ENCODE peak calls at places on chromosome 1, in seven cellular contexts. One of them, this sample, is unnamed.

GRCh38 chr1:234272656-234273312 is 100.5 kb upstream of the COA6 start:
- DNase-seq in left cardiac atrium: no peak
- DNase-seq in ovary: no peak
- DNase-seq in right atrium auricular region: no peak
- DNase-seq in cerebellum: no peak
- DNase-seq in GM06990: no peak
- DNase-seq in naive thymus-derived CD4-positive, alpha-beta T cell: no peak
- DNase-seq in this sample: no peak

GRCh38 chr1:200037904-200038644 is 10.6 kb downstream of the NR5A2 start:
- DNase-seq in left cardiac atrium: no peak
- DNase-seq in ovary: no peak
- DNase-seq in right atrium auricular region: no peak
- DNase-seq in cerebellum: no peak
- DNase-seq in GM06990: no peak
- DNase-seq in naive thymus-derived CD4-positive, alpha-beta T cell: no peak
- DNase-seq in this sample: no peak

GRCh38 chr1:214548988-214549387 is 2.4 kb downstream of the PTPN14 start:
- DNase-seq in left cardiac atrium: peak; percentile 62
- DNase-seq in ovary: peak; percentile 53
- DNase-seq in right atrium auricular region: peak; percentile 79
- DNase-seq in cerebellum: no peak
- DNase-seq in GM06990: no peak
- DNase-seq in naive thymus-derived CD4-positive, alpha-beta T cell: no peak
- DNase-seq in this sample: peak; percentile 71

GRCh38 chr1:232578681-232579195 is 51.2 kb downstream of the SIPA1L2 start:
- DNase-seq in left cardiac atrium: no peak
- DNase-seq in ovary: no peak
- DNase-seq in right atrium auricular region: no peak
- DNase-seq in cerebellum: no peak
- DNase-seq in GM06990: no peak
- DNase-seq in naive thymus-derived CD4-positive, alpha-beta T cell: no peak
- DNase-seq in this sample: no peak

GRCh38 chr1:59967141-59967697 is 40.6 kb upstream of the CYP2J2 start:
- DNase-seq in left cardiac atrium: no peak
- DNase-seq in ovary: no peak
- DNase-seq in right atrium auricular region: no peak
- DNase-seq in cerebellum: no peak
- DNase-seq in GM06990: no peak
- DNase-seq in naive thymus-derived CD4-positive, alpha-beta T cell: no peak
- DNase-seq in this sample: no peak

GRCh38 chr1:36580524-36580923 is 97.8 kb upstream of the CSF3R start:
- DNase-seq in left cardiac atrium: no peak
- DNase-seq in ovary: no peak
- DNase-seq in right atrium auricular region: no peak
- DNase-seq in cerebellum: no peak
- DNase-seq in GM06990: no peak
- DNase-seq in naive thymus-derived CD4-positive, alpha-beta T cell: no peak
- DNase-seq in this sample: no peak

GRCh38 chr1:102498929-102499328 is 502.2 kb upstream of the OLFM3 start:
- DNase-seq in left cardiac atrium: no peak
- DNase-seq in ovary: no peak
- DNase-seq in right atrium auricular region: no peak
- DNase-seq in cerebellum: no peak
- DNase-seq in GM06990: no peak
- DNase-seq in naive thymus-derived CD4-positive, alpha-beta T cell: no peak
- DNase-seq in this sample: no peak

GRCh38 chr1:39190096-39190495 is 14.4 kb upstream of the MACF1 start:
- DNase-seq in left cardiac atrium: no peak
- DNase-seq in ovary: no peak
- DNase-seq in right atrium auricular region: no peak
- DNase-seq in cerebellum: no peak
- DNase-seq in GM06990: no peak
- DNase-seq in naive thymus-derived CD4-positive, alpha-beta T cell: no peak
- DNase-seq in this sample: no peak

GRCh38 chr1:184208622-184209021 is 157.1 kb downstream of the TSEN15 start:
- DNase-seq in left cardiac atrium: no peak
- DNase-seq in ovary: no peak
- DNase-seq in right atrium auricular region: no peak
- DNase-seq in cerebellum: no peak
- DNase-seq in GM06990: no peak
- DNase-seq in naive thymus-derived CD4-positive, alpha-beta T cell: no peak
- DNase-seq in this sample: no peak

GRCh38 chr1:22472596-22472995 is 20.9 kb downstream of the ZBTB40 start:
- DNase-seq in left cardiac atrium: no peak
- DNase-seq in ovary: no peak
- DNase-seq in right atrium auricular region: no peak
- DNase-seq in cerebellum: peak; percentile 59
- DNase-seq in GM06990: no peak
- DNase-seq in naive thymus-derived CD4-positive, alpha-beta T cell: no peak
- DNase-seq in this sample: no peak

GRCh38 chr1:183987593-183988318 is 49.8 kb downstream of the COLGALT2 start:
- DNase-seq in left cardiac atrium: no peak
- DNase-seq in ovary: no peak
- DNase-seq in right atrium auricular region: no peak
- DNase-seq in cerebellum: no peak
- DNase-seq in GM06990: no peak
- DNase-seq in naive thymus-derived CD4-positive, alpha-beta T cell: no peak
- DNase-seq in this sample: no peak

GRCh38 chr1:99731384-99731783 is 35.1 kb downstream of the FRRS1 start:
- DNase-seq in left cardiac atrium: no peak
- DNase-seq in ovary: no peak
- DNase-seq in right atrium auricular region: no peak
- DNase-seq in cerebellum: no peak
- DNase-seq in GM06990: no peak
- DNase-seq in naive thymus-derived CD4-positive, alpha-beta T cell: no peak
- DNase-seq in this sample: peak; percentile 21

GRCh38 chr1:93253471-93253870 is 72.9 kb downstream of the CCDC18 start:
- DNase-seq in left cardiac atrium: no peak
- DNase-seq in ovary: no peak
- DNase-seq in right atrium auricular region: no peak
- DNase-seq in cerebellum: no peak
- DNase-seq in GM06990: no peak
- DNase-seq in naive thymus-derived CD4-positive, alpha-beta T cell: no peak
- DNase-seq in this sample: no peak

GRCh38 chr1:33382651-33383415 is 48.1 kb downstream of the PHC2 start:
- DNase-seq in left cardiac atrium: peak; percentile 59
- DNase-seq in ovary: no peak
- DNase-seq in right atrium auricular region: no peak
- DNase-seq in cerebellum: no peak
- DNase-seq in GM06990: no peak
- DNase-seq in naive thymus-derived CD4-positive, alpha-beta T cell: no peak
- DNase-seq in this sample: no peak

GRCh38 chr1:233064988-233065387 is 114.6 kb downstream of the NTPCR start:
- DNase-seq in left cardiac atrium: no peak
- DNase-seq in ovary: no peak
- DNase-seq in right atrium auricular region: no peak
- DNase-seq in cerebellum: no peak
- DNase-seq in GM06990: no peak
- DNase-seq in naive thymus-derived CD4-positive, alpha-beta T cell: no peak
- DNase-seq in this sample: no peak

GRCh38 chr1:57474097-57474750 is 50.4 kb upstream of the DAB1 start:
- DNase-seq in left cardiac atrium: no peak
- DNase-seq in ovary: no peak
- DNase-seq in right atrium auricular region: no peak
- DNase-seq in cerebellum: no peak
- DNase-seq in GM06990: no peak
- DNase-seq in naive thymus-derived CD4-positive, alpha-beta T cell: no peak
- DNase-seq in this sample: no peak

GRCh38 chr1:63073530-63074306 is 248.6 kb upstream of the FOXD3 start:
- DNase-seq in left cardiac atrium: no peak
- DNase-seq in ovary: no peak
- DNase-seq in right atrium auricular region: no peak
- DNase-seq in cerebellum: no peak
- DNase-seq in GM06990: no peak
- DNase-seq in naive thymus-derived CD4-positive, alpha-beta T cell: no peak
- DNase-seq in this sample: no peak

GRCh38 chr1:4585705-4586104 is 68.7 kb upstream of the AJAP1 start:
- DNase-seq in left cardiac atrium: no peak
- DNase-seq in ovary: no peak
- DNase-seq in right atrium auricular region: no peak
- DNase-seq in cerebellum: no peak
- DNase-seq in GM06990: no peak
- DNase-seq in naive thymus-derived CD4-positive, alpha-beta T cell: no peak
- DNase-seq in this sample: no peak

GRCh38 chr1:34681481-34682451 is 73.1 kb upstream of the GJB5 start:
- DNase-seq in left cardiac atrium: no peak
- DNase-seq in ovary: no peak
- DNase-seq in right atrium auricular region: no peak
- DNase-seq in cerebellum: peak; percentile 24
- DNase-seq in GM06990: no peak
- DNase-seq in naive thymus-derived CD4-positive, alpha-beta T cell: no peak
- DNase-seq in this sample: peak; percentile 35

GRCh38 chr1:65001238-65001792 is 35.0 kb upstream of the JAK1 start:
- DNase-seq in left cardiac atrium: peak; percentile 93
- DNase-seq in ovary: peak; percentile 53
- DNase-seq in right atrium auricular region: peak; percentile 90
- DNase-seq in cerebellum: no peak
- DNase-seq in GM06990: peak; percentile 49
- DNase-seq in naive thymus-derived CD4-positive, alpha-beta T cell: peak; percentile 79
- DNase-seq in this sample: no peak

GRCh38 chr1:14634497-14634896 is 36.0 kb downstream of the KAZN start:
- DNase-seq in left cardiac atrium: no peak
- DNase-seq in ovary: no peak
- DNase-seq in right atrium auricular region: no peak
- DNase-seq in cerebellum: no peak
- DNase-seq in GM06990: no peak
- DNase-seq in naive thymus-derived CD4-positive, alpha-beta T cell: no peak
- DNase-seq in this sample: no peak

GRCh38 chr1:81208441-81208840 is 592.3 kb upstream of the ADGRL2 start:
- DNase-seq in left cardiac atrium: no peak
- DNase-seq in ovary: peak; percentile 10
- DNase-seq in right atrium auricular region: no peak
- DNase-seq in cerebellum: no peak
- DNase-seq in GM06990: no peak
- DNase-seq in naive thymus-derived CD4-positive, alpha-beta T cell: no peak
- DNase-seq in this sample: no peak

GRCh38 chr1:216846339-216846738 is 123.1 kb upstream of the ESRRG start:
- DNase-seq in left cardiac atrium: no peak
- DNase-seq in ovary: no peak
- DNase-seq in right atrium auricular region: no peak
- DNase-seq in cerebellum: no peak
- DNase-seq in GM06990: no peak
- DNase-seq in naive thymus-derived CD4-positive, alpha-beta T cell: no peak
- DNase-seq in this sample: no peak

GRCh38 chr1:232905324-232906034 is 44.9 kb upstream of the NTPCR start:
- DNase-seq in left cardiac atrium: no peak
- DNase-seq in ovary: no peak
- DNase-seq in right atrium auricular region: no peak
- DNase-seq in cerebellum: no peak
- DNase-seq in GM06990: no peak
- DNase-seq in naive thymus-derived CD4-positive, alpha-beta T cell: no peak
- DNase-seq in this sample: peak; percentile 35

GRCh38 chr1:209653915-209654351 is 1.7 kb upstream of the LAMB3 start:
- DNase-seq in left cardiac atrium: no peak
- DNase-seq in ovary: no peak
- DNase-seq in right atrium auricular region: no peak
- DNase-seq in cerebellum: no peak
- DNase-seq in GM06990: no peak
- DNase-seq in naive thymus-derived CD4-positive, alpha-beta T cell: no peak
- DNase-seq in this sample: no peak

GRCh38 chr1:172637522-172637921 is 21.4 kb upstream of the FASLG start:
- DNase-seq in left cardiac atrium: no peak
- DNase-seq in ovary: no peak
- DNase-seq in right atrium auricular region: no peak
- DNase-seq in cerebellum: no peak
- DNase-seq in GM06990: no peak
- DNase-seq in naive thymus-derived CD4-positive, alpha-beta T cell: no peak
- DNase-seq in this sample: peak; percentile 21

GRCh38 chr1:10617931-10618885 is 143.5 kb downstream of the PEX14 start:
- DNase-seq in left cardiac atrium: no peak
- DNase-seq in ovary: no peak
- DNase-seq in right atrium auricular region: no peak
- DNase-seq in cerebellum: no peak
- DNase-seq in GM06990: no peak
- DNase-seq in naive thymus-derived CD4-positive, alpha-beta T cell: no peak
- DNase-seq in this sample: no peak

GRCh38 chr1:92291372-92291999 is 7.3 kb downstream of the GLMN start:
- DNase-seq in left cardiac atrium: no peak
- DNase-seq in ovary: no peak
- DNase-seq in right atrium auricular region: no peak
- DNase-seq in cerebellum: peak; percentile 68
- DNase-seq in GM06990: no peak
- DNase-seq in naive thymus-derived CD4-positive, alpha-beta T cell: no peak
- DNase-seq in this sample: peak; percentile 72